ENCODE peak calls at places on chromosomes 1 and 21, in ten cellular contexts. One of them, this sample, is unnamed.

GRCh38 chr21:44456207-44456914 is 1.1 kb downstream of the LRRC3 start:
- DNase-seq in esophagus muscularis mucosa: no peak
- DNase-seq in transverse colon: no peak
- DNase-seq in ovary: no peak
- DNase-seq in HCT116: no peak
- DNase-seq in body of pancreas: no peak
- DNase-seq in breast epithelium: peak; percentile 41
- DNase-seq in sigmoid colon: peak; percentile 63
- DNase-seq in tibial nerve: no peak
- DNase-seq in heart left ventricle: no peak
- DNase-seq in this sample: peak; percentile 64

GRCh38 chr1:200040516-200041138 is 13.1 kb downstream of the NR5A2 start:
- DNase-seq in esophagus muscularis mucosa: no peak
- DNase-seq in transverse colon: peak; percentile 73
- DNase-seq in ovary: no peak
- DNase-seq in HCT116: no peak
- DNase-seq in body of pancreas: peak; percentile 70
- DNase-seq in breast epithelium: no peak
- DNase-seq in sigmoid colon: no peak
- DNase-seq in tibial nerve: no peak
- DNase-seq in heart left ventricle: no peak
- DNase-seq in this sample: peak; percentile 82

GRCh38 chr1:115492880-115493279 is 148.9 kb upstream of the VANGL1 start:
- DNase-seq in esophagus muscularis mucosa: peak; percentile 83
- DNase-seq in transverse colon: no peak
- DNase-seq in ovary: no peak
- DNase-seq in HCT116: no peak
- DNase-seq in body of pancreas: no peak
- DNase-seq in breast epithelium: no peak
- DNase-seq in sigmoid colon: no peak
- DNase-seq in tibial nerve: no peak
- DNase-seq in heart left ventricle: no peak
- DNase-seq in this sample: no peak

GRCh38 chr1:5311147-5311546 is 656.7 kb downstream of the AJAP1 start:
- DNase-seq in esophagus muscularis mucosa: no peak
- DNase-seq in transverse colon: no peak
- DNase-seq in ovary: no peak
- DNase-seq in HCT116: no peak
- DNase-seq in body of pancreas: no peak
- DNase-seq in breast epithelium: no peak
- DNase-seq in sigmoid colon: no peak
- DNase-seq in tibial nerve: no peak
- DNase-seq in heart left ventricle: no peak
- DNase-seq in this sample: no peak

GRCh38 chr21:38478782-38479181 is 19.5 kb downstream of the ERG start:
- DNase-seq in esophagus muscularis mucosa: no peak
- DNase-seq in transverse colon: no peak
- DNase-seq in ovary: no peak
- DNase-seq in HCT116: no peak
- DNase-seq in body of pancreas: no peak
- DNase-seq in breast epithelium: no peak
- DNase-seq in sigmoid colon: no peak
- DNase-seq in tibial nerve: no peak
- DNase-seq in heart left ventricle: no peak
- DNase-seq in this sample: no peak

GRCh38 chr1:51305371-51305823 is 25.0 kb downstream of the TTC39A start:
- DNase-seq in esophagus muscularis mucosa: no peak
- DNase-seq in transverse colon: peak; percentile 44
- DNase-seq in ovary: no peak
- DNase-seq in HCT116: no peak
- DNase-seq in body of pancreas: peak; percentile 49
- DNase-seq in breast epithelium: no peak
- DNase-seq in sigmoid colon: peak; percentile 42
- DNase-seq in tibial nerve: no peak
- DNase-seq in heart left ventricle: no peak
- DNase-seq in this sample: no peak

GRCh38 chr1:30033276-30034104 is 689.9 kb downstream of the MATN1 start:
- DNase-seq in esophagus muscularis mucosa: peak; percentile 75
- DNase-seq in transverse colon: no peak
- DNase-seq in ovary: no peak
- DNase-seq in HCT116: no peak
- DNase-seq in body of pancreas: no peak
- DNase-seq in breast epithelium: no peak
- DNase-seq in sigmoid colon: no peak
- DNase-seq in tibial nerve: no peak
- DNase-seq in heart left ventricle: no peak
- DNase-seq in this sample: no peak

GRCh38 chr1:110525250-110525597 is 6.2 kb upstream of the KCNA10 start:
- DNase-seq in esophagus muscularis mucosa: no peak
- DNase-seq in transverse colon: no peak
- DNase-seq in ovary: no peak
- DNase-seq in HCT116: no peak
- DNase-seq in body of pancreas: no peak
- DNase-seq in breast epithelium: no peak
- DNase-seq in sigmoid colon: no peak
- DNase-seq in tibial nerve: no peak
- DNase-seq in heart left ventricle: no peak
- DNase-seq in this sample: no peak

GRCh38 chr1:211092955-211093354 is 41.0 kb downstream of the KCNH1 start:
- DNase-seq in esophagus muscularis mucosa: peak; percentile 42
- DNase-seq in transverse colon: no peak
- DNase-seq in ovary: no peak
- DNase-seq in HCT116: no peak
- DNase-seq in body of pancreas: no peak
- DNase-seq in breast epithelium: no peak
- DNase-seq in sigmoid colon: no peak
- DNase-seq in tibial nerve: no peak
- DNase-seq in heart left ventricle: no peak
- DNase-seq in this sample: no peak

GRCh38 chr1:18632711-18633427 is 2.2 kb downstream of the PAX7 start:
- DNase-seq in esophagus muscularis mucosa: no peak
- DNase-seq in transverse colon: no peak
- DNase-seq in ovary: no peak
- DNase-seq in HCT116: no peak
- DNase-seq in body of pancreas: no peak
- DNase-seq in breast epithelium: no peak
- DNase-seq in sigmoid colon: no peak
- DNase-seq in tibial nerve: no peak
- DNase-seq in heart left ventricle: no peak
- DNase-seq in this sample: no peak

GRCh38 chr1:180503274-180503862 is 991 bp upstream of the ACBD6 start:
- DNase-seq in esophagus muscularis mucosa: no peak
- DNase-seq in transverse colon: peak; percentile 22
- DNase-seq in ovary: no peak
- DNase-seq in HCT116: no peak
- DNase-seq in body of pancreas: no peak
- DNase-seq in breast epithelium: no peak
- DNase-seq in sigmoid colon: no peak
- DNase-seq in tibial nerve: no peak
- DNase-seq in heart left ventricle: no peak
- DNase-seq in this sample: no peak

GRCh38 chr1:22930235-22930912 is 42.3 kb downstream of the LACTBL1 start:
- DNase-seq in esophagus muscularis mucosa: no peak
- DNase-seq in transverse colon: peak; percentile 43
- DNase-seq in ovary: no peak
- DNase-seq in HCT116: peak; percentile 41
- DNase-seq in body of pancreas: peak; percentile 42
- DNase-seq in breast epithelium: peak; percentile 48
- DNase-seq in sigmoid colon: peak; percentile 63
- DNase-seq in tibial nerve: peak; percentile 12
- DNase-seq in heart left ventricle: peak; percentile 51
- DNase-seq in this sample: peak; percentile 46

DNA sequence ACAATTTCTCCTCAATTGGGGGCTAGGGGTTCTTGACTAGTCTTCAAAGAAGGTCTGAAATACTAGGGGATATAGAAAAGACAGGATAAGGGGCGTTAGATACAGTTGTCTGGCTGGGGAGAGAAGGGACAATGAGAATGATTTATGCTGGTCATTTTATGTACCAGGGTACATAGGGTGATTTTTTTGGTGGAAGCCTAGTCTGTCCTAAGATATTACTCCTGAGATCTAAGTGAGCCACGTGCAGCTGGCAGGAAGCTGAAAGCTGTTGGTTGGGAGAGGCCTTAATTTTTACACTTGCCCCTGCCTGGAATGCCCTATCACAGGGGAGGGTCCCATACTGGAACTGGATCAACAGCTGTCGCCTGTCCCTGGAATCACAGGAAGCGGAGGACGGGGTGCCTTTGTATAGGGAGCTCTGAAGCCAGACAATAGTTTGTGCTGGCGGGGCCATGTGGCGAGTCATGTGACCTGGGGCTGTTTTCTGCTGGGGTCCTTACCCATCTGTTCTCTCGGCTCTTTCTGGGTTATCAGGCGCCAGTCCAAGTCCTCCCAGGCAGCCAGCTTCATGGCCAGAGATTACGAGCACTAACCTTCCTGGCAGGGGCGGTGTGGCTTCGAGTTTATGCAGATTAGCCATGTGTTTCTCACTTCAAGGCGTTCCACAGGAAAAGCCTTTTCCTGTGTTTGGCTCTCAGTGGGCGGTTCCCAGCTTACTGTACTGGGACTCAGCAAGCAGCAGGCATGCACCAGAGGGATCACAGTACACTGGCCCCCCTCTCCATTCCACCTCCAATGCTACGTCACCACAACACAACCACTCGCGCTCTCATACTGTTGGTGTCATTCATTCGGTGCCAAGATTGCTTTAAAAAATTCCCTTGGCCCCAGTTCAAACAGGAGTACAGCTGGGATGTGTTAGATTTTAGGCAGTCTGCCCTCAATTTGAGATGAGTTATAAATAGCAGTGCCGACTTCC is 27.5 kb downstream of the ARID1A start:
- DNase-seq in esophagus muscularis mucosa: peak; percentile 94
- DNase-seq in transverse colon: peak; percentile 84
- DNase-seq in ovary: peak; percentile 92
- DNase-seq in HCT116: peak; percentile 21
- DNase-seq in body of pancreas: peak; percentile 94
- DNase-seq in breast epithelium: peak; percentile 70
- DNase-seq in sigmoid colon: peak; percentile 97
- DNase-seq in tibial nerve: peak; percentile 76
- DNase-seq in heart left ventricle: peak; percentile 91
- DNase-seq in this sample: peak; percentile 79
- H3K4me1 ChIP-seq in esophagus muscularis mucosa: peaks cover 100% of the 10 kb centered on the region
- H3K4me1 ChIP-seq in transverse colon: peaks cover 71% of the 10 kb centered on the region
- H3K4me1 ChIP-seq in ovary: peaks cover 25% of the 10 kb centered on the region
- H3K4me1 ChIP-seq in HCT116: peaks cover 66% of the 10 kb centered on the region
- H3K4me1 ChIP-seq in body of pancreas: peaks cover 70% of the 10 kb centered on the region
- H3K4me1 ChIP-seq in breast epithelium: peaks cover 3% of the 10 kb centered on the region
- H3K4me1 ChIP-seq in sigmoid colon: peaks cover 99% of the 10 kb centered on the region
- H3K4me1 ChIP-seq in tibial nerve: peaks cover 83% of the 10 kb centered on the region
- H3K4me1 ChIP-seq in heart left ventricle: peaks cover 88% of the 10 kb centered on the region
- H3K4me1 ChIP-seq in this sample: peaks cover 6% of the 10 kb centered on the region

DNA sequence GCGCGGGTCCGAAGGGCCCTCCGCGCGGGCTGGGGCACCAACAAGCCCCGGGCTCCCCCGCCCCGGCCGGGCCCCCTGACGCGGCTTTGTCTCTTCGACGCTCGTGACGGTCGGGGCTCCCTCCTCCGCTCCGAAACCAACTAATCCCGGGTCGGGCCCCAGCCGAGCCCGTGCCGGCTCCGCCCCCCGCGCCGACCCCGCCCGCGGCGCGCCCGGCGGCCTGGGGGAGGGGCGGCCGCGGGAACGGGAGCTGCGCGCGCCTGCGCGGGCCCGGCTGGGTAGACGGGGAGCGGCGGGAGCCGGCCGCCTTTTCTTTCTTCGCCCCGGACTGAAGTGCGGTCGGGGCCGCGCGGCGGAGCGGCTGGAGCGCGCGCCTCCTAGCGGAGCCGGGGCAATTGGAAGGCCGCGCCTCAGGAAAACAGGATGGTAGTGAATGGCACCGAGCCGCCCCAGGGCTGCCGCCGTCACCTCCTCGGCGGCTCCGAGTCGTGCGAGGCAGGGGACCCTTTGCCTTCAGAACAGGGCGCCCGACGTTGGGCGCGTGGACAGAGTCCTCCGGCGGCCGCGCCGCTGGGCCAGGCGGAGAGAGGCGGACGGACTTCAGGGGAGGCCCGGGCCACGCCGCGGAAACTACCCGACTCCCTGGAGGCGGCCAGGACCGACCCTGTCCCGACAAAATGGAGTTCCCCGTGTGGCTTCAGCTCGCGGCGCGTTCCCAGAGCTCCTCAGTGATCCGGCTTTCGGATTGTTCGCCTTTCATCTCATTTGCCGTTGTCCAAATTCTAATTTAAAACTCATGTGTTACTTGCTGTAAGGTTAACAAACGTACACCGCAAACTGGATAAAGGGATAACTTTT is at the start of gene TP53BP2:
- DNase-seq in esophagus muscularis mucosa: peak; percentile 94
- DNase-seq in transverse colon: peak; percentile 92
- DNase-seq in ovary: peak; percentile 88
- DNase-seq in HCT116: peak; percentile 73
- DNase-seq in body of pancreas: peak; percentile 94
- DNase-seq in breast epithelium: peak; percentile 84
- DNase-seq in sigmoid colon: peak; percentile 93
- DNase-seq in tibial nerve: peak; percentile 71
- DNase-seq in heart left ventricle: peak; percentile 92
- DNase-seq in this sample: peak; percentile 92
- TF ChIP-seq POLR2A in esophagus muscularis mucosa: peak; percentile 78
- TF ChIP-seq POLR2A in transverse colon: peak; percentile 89
- TF ChIP-seq POLR2A in ovary: peak; percentile 82
- TF ChIP-seq POLR2A in HCT116: peak; percentile 39
- TF ChIP-seq POLR2A in body of pancreas: peak; percentile 97
- TF ChIP-seq POLR2A in breast epithelium: peak; percentile 79
- TF ChIP-seq POLR2A in sigmoid colon: peak; percentile 70
- TF ChIP-seq POLR2A in tibial nerve: peak; percentile 83
- TF ChIP-seq POLR2A in heart left ventricle: peak; percentile 80
- TF ChIP-seq POLR2A in this sample: peak; percentile 95

GRCh38 chr1:14924012-14924452 is 229.5 kb upstream of the TMEM51 start:
- DNase-seq in esophagus muscularis mucosa: no peak
- DNase-seq in transverse colon: peak; percentile 67
- DNase-seq in ovary: peak; percentile 80
- DNase-seq in HCT116: peak; percentile 6
- DNase-seq in body of pancreas: peak; percentile 80
- DNase-seq in breast epithelium: peak; percentile 73
- DNase-seq in sigmoid colon: peak; percentile 89
- DNase-seq in tibial nerve: no peak
- DNase-seq in heart left ventricle: peak; percentile 80
- DNase-seq in this sample: peak; percentile 57
- H3K4me3 ChIP-seq in esophagus muscularis mucosa: peak overlapping the region; percentile 66
- H3K4me3 ChIP-seq in transverse colon: peak overlapping the region; percentile 45
- H3K4me3 ChIP-seq in ovary: peak overlapping the region; percentile 67
- H3K4me3 ChIP-seq in HCT116: peak overlapping the region; percentile 53
- H3K4me3 ChIP-seq in body of pancreas: no peak overlapping the region
- H3K4me3 ChIP-seq in breast epithelium: peak overlapping the region; percentile 92
- H3K4me3 ChIP-seq in sigmoid colon: peak overlapping the region; percentile 65
- H3K4me3 ChIP-seq in tibial nerve: peak overlapping the region; percentile 56
- H3K4me3 ChIP-seq in heart left ventricle: peak overlapping the region; percentile 15
- H3K4me3 ChIP-seq in this sample: no peak overlapping the region

DNA sequence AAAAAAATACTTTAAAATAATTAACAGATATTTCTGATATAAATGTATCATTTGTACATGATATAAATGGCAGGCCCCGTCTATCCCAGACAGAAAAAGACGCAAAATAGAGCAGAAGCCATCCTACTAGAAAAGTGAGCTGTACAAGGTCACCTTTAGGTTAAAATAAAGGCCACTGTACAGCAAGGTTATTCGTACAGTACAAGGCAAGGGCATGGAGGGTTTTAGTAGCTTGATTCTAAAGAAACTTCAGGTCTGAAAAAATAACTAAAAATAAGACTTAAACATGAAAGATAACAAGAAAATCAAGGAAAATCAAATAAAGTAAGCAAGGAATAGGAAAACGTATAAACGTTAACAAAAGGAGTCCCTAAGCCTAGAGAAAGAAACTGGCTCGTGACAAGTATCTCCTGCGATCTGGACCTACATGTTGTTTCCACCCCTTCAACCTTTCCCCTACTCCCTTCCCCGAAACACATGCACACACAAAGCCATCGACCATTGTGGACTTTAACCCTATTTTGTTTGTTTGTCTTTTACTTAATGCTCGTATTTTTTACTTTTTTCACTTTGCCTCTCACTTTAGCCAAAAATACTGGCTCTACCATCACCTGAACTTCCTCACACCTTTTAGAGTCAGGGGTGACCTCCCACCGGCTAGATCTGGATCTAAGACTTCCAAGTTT is 26.5 kb upstream of the SLC30A10 start:
- DNase-seq in esophagus muscularis mucosa: no peak
- DNase-seq in transverse colon: no peak
- DNase-seq in ovary: no peak
- DNase-seq in HCT116: no peak
- DNase-seq in body of pancreas: no peak
- DNase-seq in breast epithelium: no peak
- DNase-seq in sigmoid colon: no peak
- DNase-seq in tibial nerve: no peak
- DNase-seq in heart left ventricle: no peak
- DNase-seq in this sample: no peak
- H3K4me1 ChIP-seq in esophagus muscularis mucosa: no peaks in the 10 kb centered on the region
- H3K4me1 ChIP-seq in transverse colon: no peaks in the 10 kb centered on the region
- H3K4me1 ChIP-seq in ovary: no peaks in the 10 kb centered on the region
- H3K4me1 ChIP-seq in HCT116: no peaks in the 10 kb centered on the region
- H3K4me1 ChIP-seq in body of pancreas: peaks cover 6% of the 10 kb centered on the region
- H3K4me1 ChIP-seq in breast epithelium: no peaks in the 10 kb centered on the region
- H3K4me1 ChIP-seq in sigmoid colon: no peaks in the 10 kb centered on the region
- H3K4me1 ChIP-seq in tibial nerve: no peaks in the 10 kb centered on the region
- H3K4me1 ChIP-seq in heart left ventricle: no peaks in the 10 kb centered on the region
- H3K4me1 ChIP-seq in this sample: peaks cover 19% of the 10 kb centered on the region

This sample was measured in right lobe of liver.